ENCODE peak calls at places on chromosomes 5 and 9, in nine cellular contexts. S is hypothalamus, Y is A549, K is fibroblast of mammary gland, U is tibial artery, W is Right ventricle myocardium superior, B is heart left ventricle, R is Caki2, G is kidney tubule cell. I is an unnamed sample.

GRCh38 chr5:177576169-177576568 is 15.8 kb upstream of the TMED9 start:
- DNase-seq in S (no peak), Y (no peak), K (no peak), U (no peak), W (no peak), B (no peak), R (no peak), G (no peak), I (no peak)

GRCh38 chr5:25295067-25295466 is 650.3 kb upstream of the CDH10 start:
- DNase-seq in S (no peak), Y (no peak), K (no peak), U (no peak), W (no peak), B (no peak), R (no peak), G (peak; percentile 25), I (no peak)

GRCh38 chr5:127647361-127647958 is 1.4 kb upstream of the CTXN3 start:
- DNase-seq in S (no peak), Y (no peak), K (no peak), U (no peak), W (no peak), B (no peak), R (no peak), G (no peak), I (no peak)

GRCh38 chr5:141223112-141223783 is at the start of gene PCDHB14:
- DNase-seq in S (no peak), Y (no peak), K (peak; percentile 22), U (no peak), W (no peak), B (no peak), R (peak; percentile 34), G (peak; percentile 34), I (no peak)

GRCh38 chr9:18905883-18906649 is 126.9 kb downstream of the SAXO1 start:
- DNase-seq in S (no peak), Y (no peak), K (peak; percentile 69), U (no peak), W (no peak), B (no peak), R (no peak), G (no peak), I (no peak)

GRCh38 chr9:14692536-14692917 is 705 bp downstream of the ZDHHC21 start:
- DNase-seq in S (no peak), Y (peak; percentile 5), K (no peak), U (no peak), W (no peak), B (no peak), R (peak; percentile 9), G (peak; percentile 20), I (no peak)

GRCh38 chr9:114884787-114885452 is 45.5 kb downstream of the TNFSF8 start:
- DNase-seq in S (no peak), Y (peak; percentile 44), K (no peak), U (no peak), W (no peak), B (no peak), R (peak; percentile 88), G (peak; percentile 87), I (no peak)

GRCh38 chr5:100406640-100407039 is 128.5 kb upstream of the FAM174A start:
- DNase-seq in S (no peak), Y (no peak), K (peak; percentile 15), U (no peak), W (no peak), B (no peak), R (no peak), G (no peak), I (no peak)

GRCh38 chr5:111929892-111930291 is 172.9 kb upstream of the NREP start:
- DNase-seq in S (no peak), Y (no peak), K (peak; percentile 99), U (no peak), W (no peak), B (peak; percentile 29), R (no peak), G (peak; percentile 84), I (no peak)